ENCODE peak calls at places on chromosomes 4 and X, in eight cellular contexts. One of them, this sample, is unnamed. For H3K27me3, the result is how much of the 10 kb centered on the place peaks cover.

GRCh38 chrX:13220916-13221315 is 98.9 kb downstream of the ATXN3L start:
- DNase-seq in colonic mucosa: no peak
- DNase-seq in CD8-positive, alpha-beta T cell: no peak
- DNase-seq in Peyer's patch: no peak
- DNase-seq in HepG2: no peak
- DNase-seq in stomach: no peak
- DNase-seq in body of pancreas: no peak
- DNase-seq in AG04450: peak
- DNase-seq in this sample: peak

GRCh38 chrX:118566359-118566758 is 70.7 kb downstream of the DOCK11 start:
- DNase-seq in colonic mucosa: no peak
- DNase-seq in CD8-positive, alpha-beta T cell: no peak
- DNase-seq in Peyer's patch: no peak
- DNase-seq in HepG2: no peak
- DNase-seq in stomach: no peak
- DNase-seq in body of pancreas: no peak
- DNase-seq in AG04450: no peak
- DNase-seq in this sample: no peak

GRCh38 chrX:73266766-73267165 is 52.1 kb upstream of the NAP1L2 start:
- DNase-seq in colonic mucosa: no peak
- DNase-seq in CD8-positive, alpha-beta T cell: no peak
- DNase-seq in Peyer's patch: no peak
- DNase-seq in HepG2: no peak
- DNase-seq in stomach: no peak
- DNase-seq in body of pancreas: no peak
- DNase-seq in AG04450: no peak
- DNase-seq in this sample: no peak

GRCh38 chr4:117477925-117478324 is 392.5 kb upstream of the TRAM1L1 start:
- DNase-seq in colonic mucosa: no peak
- DNase-seq in CD8-positive, alpha-beta T cell: no peak
- DNase-seq in Peyer's patch: no peak
- DNase-seq in HepG2: no peak
- DNase-seq in stomach: no peak
- DNase-seq in body of pancreas: no peak
- DNase-seq in AG04450: no peak
- DNase-seq in this sample: peak

GRCh38 chr4:173532725-173533511 is 2.9 kb upstream of the HAND2 start:
- DNase-seq in colonic mucosa: no peak
- DNase-seq in CD8-positive, alpha-beta T cell: no peak
- DNase-seq in Peyer's patch: no peak
- DNase-seq in HepG2: no peak
- DNase-seq in stomach: no peak
- DNase-seq in body of pancreas: no peak
- DNase-seq in AG04450: no peak
- DNase-seq in this sample: no peak

GRCh38 chr4:42484630-42485029 is 87.3 kb downstream of the SHISA3 start:
- DNase-seq in colonic mucosa: no peak
- DNase-seq in CD8-positive, alpha-beta T cell: no peak
- DNase-seq in Peyer's patch: no peak
- DNase-seq in HepG2: no peak
- DNase-seq in stomach: no peak
- DNase-seq in body of pancreas: no peak
- DNase-seq in AG04450: no peak
- DNase-seq in this sample: no peak

GRCh38 chr4:55868691-55869090 is 15.2 kb downstream of the EXOC1 start:
- DNase-seq in colonic mucosa: no peak
- DNase-seq in CD8-positive, alpha-beta T cell: no peak
- DNase-seq in Peyer's patch: no peak
- DNase-seq in HepG2: no peak
- DNase-seq in stomach: no peak
- DNase-seq in body of pancreas: no peak
- DNase-seq in AG04450: no peak
- DNase-seq in this sample: no peak

GRCh38 chr4:139331185-139331584 is 28.9 kb upstream of the NDUFC1 start:
- DNase-seq in colonic mucosa: no peak
- DNase-seq in CD8-positive, alpha-beta T cell: no peak
- DNase-seq in Peyer's patch: no peak
- DNase-seq in HepG2: no peak
- DNase-seq in stomach: no peak
- DNase-seq in body of pancreas: no peak
- DNase-seq in AG04450: no peak
- DNase-seq in this sample: peak

GRCh38 chrX:119753639-119754257 is 4.6 kb upstream of the SOWAHD start:
- DNase-seq in colonic mucosa: peak
- DNase-seq in CD8-positive, alpha-beta T cell: no peak
- DNase-seq in Peyer's patch: peak
- DNase-seq in HepG2: peak
- DNase-seq in stomach: no peak
- DNase-seq in body of pancreas: no peak
- DNase-seq in AG04450: no peak
- DNase-seq in this sample: peak

GRCh38 chrX:11740794-11741193 is 17.2 kb upstream of the MSL3 start:
- DNase-seq in colonic mucosa: no peak
- DNase-seq in CD8-positive, alpha-beta T cell: no peak
- DNase-seq in Peyer's patch: no peak
- DNase-seq in HepG2: no peak
- DNase-seq in stomach: no peak
- DNase-seq in body of pancreas: no peak
- DNase-seq in AG04450: no peak
- DNase-seq in this sample: no peak

GRCh38 chr4:2251795-2252529 is 9.9 kb downstream of the MXD4 start:
- DNase-seq in colonic mucosa: peak
- DNase-seq in CD8-positive, alpha-beta T cell: no peak
- DNase-seq in Peyer's patch: peak
- DNase-seq in HepG2: no peak
- DNase-seq in stomach: peak
- DNase-seq in body of pancreas: peak
- DNase-seq in AG04450: no peak
- DNase-seq in this sample: no peak

GRCh38 chrX:16914058-16914457 is 32.4 kb upstream of the REPS2 start:
- DNase-seq in colonic mucosa: no peak
- DNase-seq in CD8-positive, alpha-beta T cell: no peak
- DNase-seq in Peyer's patch: no peak
- DNase-seq in HepG2: no peak
- DNase-seq in stomach: no peak
- DNase-seq in body of pancreas: no peak
- DNase-seq in AG04450: no peak
- DNase-seq in this sample: no peak

GRCh38 chr4:118834070-118834469 is 1.9 kb downstream of the SEC24D start:
- DNase-seq in colonic mucosa: no peak
- DNase-seq in CD8-positive, alpha-beta T cell: no peak
- DNase-seq in Peyer's patch: no peak
- DNase-seq in HepG2: no peak
- DNase-seq in stomach: no peak
- DNase-seq in body of pancreas: no peak
- DNase-seq in AG04450: no peak
- DNase-seq in this sample: no peak

GRCh38 chr4:121073672-121074386 is 1.5 kb upstream of the NDNF start:
- DNase-seq in colonic mucosa: peak
- DNase-seq in CD8-positive, alpha-beta T cell: no peak
- DNase-seq in Peyer's patch: no peak
- DNase-seq in HepG2: no peak
- DNase-seq in stomach: no peak
- DNase-seq in body of pancreas: no peak
- DNase-seq in AG04450: no peak
- DNase-seq in this sample: no peak

GRCh38 chrX:49101629-49101984 is 21.9 kb upstream of the WDR45 start:
- DNase-seq in colonic mucosa: no peak
- DNase-seq in CD8-positive, alpha-beta T cell: no peak
- DNase-seq in Peyer's patch: no peak
- DNase-seq in HepG2: no peak
- DNase-seq in stomach: no peak
- DNase-seq in body of pancreas: no peak
- DNase-seq in AG04450: no peak
- DNase-seq in this sample: no peak

GRCh38 chrX:14354541-14354940 is 174.8 kb upstream of the GLRA2 start:
- DNase-seq in colonic mucosa: no peak
- DNase-seq in CD8-positive, alpha-beta T cell: no peak
- DNase-seq in Peyer's patch: no peak
- DNase-seq in HepG2: no peak
- DNase-seq in stomach: no peak
- DNase-seq in body of pancreas: no peak
- DNase-seq in AG04450: no peak
- DNase-seq in this sample: no peak

GRCh38 chrX:133726211-133726630 is 259.2 kb downstream of the GPC3 start:
- DNase-seq in colonic mucosa: no peak
- DNase-seq in CD8-positive, alpha-beta T cell: no peak
- DNase-seq in Peyer's patch: no peak
- DNase-seq in HepG2: peak
- DNase-seq in stomach: no peak
- DNase-seq in body of pancreas: no peak
- DNase-seq in AG04450: peak
- DNase-seq in this sample: peak

GRCh38 chrX:40496728-40497127 is 84.0 kb upstream of the ATP6AP2 start:
- DNase-seq in colonic mucosa: no peak
- DNase-seq in CD8-positive, alpha-beta T cell: no peak
- DNase-seq in Peyer's patch: no peak
- DNase-seq in HepG2: peak
- DNase-seq in stomach: no peak
- DNase-seq in body of pancreas: peak
- DNase-seq in AG04450: peak
- DNase-seq in this sample: no peak

GRCh38 chr4:108834787-108835384 is 72.0 kb upstream of the ETNPPL start:
- DNase-seq in colonic mucosa: no peak
- DNase-seq in CD8-positive, alpha-beta T cell: no peak
- DNase-seq in Peyer's patch: no peak
- DNase-seq in HepG2: peak
- DNase-seq in stomach: no peak
- DNase-seq in body of pancreas: no peak
- DNase-seq in AG04450: peak
- DNase-seq in this sample: peak

GRCh38 chr4:20248155-20248558 is 3.5 kb upstream of the SLIT2 start:
- DNase-seq in colonic mucosa: no peak
- DNase-seq in CD8-positive, alpha-beta T cell: no peak
- DNase-seq in Peyer's patch: no peak
- DNase-seq in HepG2: peak
- DNase-seq in stomach: no peak
- DNase-seq in body of pancreas: no peak
- DNase-seq in AG04450: peak
- DNase-seq in this sample: peak

GRCh38 chrX:102067966-102068723 is 57.3 kb upstream of the TCEAL2 start:
- DNase-seq in colonic mucosa: no peak
- DNase-seq in CD8-positive, alpha-beta T cell: no peak
- DNase-seq in Peyer's patch: no peak
- DNase-seq in HepG2: peak
- DNase-seq in stomach: no peak
- DNase-seq in body of pancreas: peak
- DNase-seq in AG04450: no peak
- DNase-seq in this sample: peak

GRCh38 chrX:29453333-29453732 is 762.0 kb upstream of the MAGEB2 start:
- DNase-seq in colonic mucosa: no peak
- DNase-seq in CD8-positive, alpha-beta T cell: no peak
- DNase-seq in Peyer's patch: no peak
- DNase-seq in HepG2: no peak
- DNase-seq in stomach: no peak
- DNase-seq in body of pancreas: no peak
- DNase-seq in AG04450: no peak
- DNase-seq in this sample: no peak

GRCh38 chrX:106484233-106484632 is 127.5 kb upstream of the RADX start:
- DNase-seq in colonic mucosa: no peak
- DNase-seq in CD8-positive, alpha-beta T cell: no peak
- DNase-seq in Peyer's patch: no peak
- DNase-seq in HepG2: no peak
- DNase-seq in stomach: no peak
- DNase-seq in body of pancreas: no peak
- DNase-seq in AG04450: no peak
- DNase-seq in this sample: peak

GRCh38 chr4:176680668-176681067 is 112.1 kb downstream of the VEGFC start:
- DNase-seq in colonic mucosa: no peak
- DNase-seq in CD8-positive, alpha-beta T cell: no peak
- DNase-seq in Peyer's patch: no peak
- DNase-seq in HepG2: no peak
- DNase-seq in stomach: no peak
- DNase-seq in body of pancreas: no peak
- DNase-seq in AG04450: no peak
- DNase-seq in this sample: no peak

GRCh38 chr4:24137963-24138601 is 248.2 kb upstream of the PPARGC1A start:
- DNase-seq in colonic mucosa: peak
- DNase-seq in CD8-positive, alpha-beta T cell: no peak
- DNase-seq in Peyer's patch: peak
- DNase-seq in HepG2: peak
- DNase-seq in stomach: peak
- DNase-seq in body of pancreas: no peak
- DNase-seq in AG04450: no peak
- DNase-seq in this sample: no peak

GRCh38 chr4:185023471-185023870 is 5.2 kb downstream of the HELT start:
- DNase-seq in colonic mucosa: no peak
- DNase-seq in CD8-positive, alpha-beta T cell: no peak
- DNase-seq in Peyer's patch: no peak
- DNase-seq in HepG2: no peak
- DNase-seq in stomach: no peak
- DNase-seq in body of pancreas: no peak
- DNase-seq in AG04450: no peak
- DNase-seq in this sample: no peak
- H3K27me3 ChIP-seq in colonic mucosa: under half
- H3K27me3 ChIP-seq in CD8-positive, alpha-beta T cell: under half
- H3K27me3 ChIP-seq in Peyer's patch: under half
- H3K27me3 ChIP-seq in HepG2: under half
- H3K27me3 ChIP-seq in stomach: under half
- H3K27me3 ChIP-seq in body of pancreas: under half
- H3K27me3 ChIP-seq in AG04450: under half
- H3K27me3 ChIP-seq in this sample: under half

DNA sequence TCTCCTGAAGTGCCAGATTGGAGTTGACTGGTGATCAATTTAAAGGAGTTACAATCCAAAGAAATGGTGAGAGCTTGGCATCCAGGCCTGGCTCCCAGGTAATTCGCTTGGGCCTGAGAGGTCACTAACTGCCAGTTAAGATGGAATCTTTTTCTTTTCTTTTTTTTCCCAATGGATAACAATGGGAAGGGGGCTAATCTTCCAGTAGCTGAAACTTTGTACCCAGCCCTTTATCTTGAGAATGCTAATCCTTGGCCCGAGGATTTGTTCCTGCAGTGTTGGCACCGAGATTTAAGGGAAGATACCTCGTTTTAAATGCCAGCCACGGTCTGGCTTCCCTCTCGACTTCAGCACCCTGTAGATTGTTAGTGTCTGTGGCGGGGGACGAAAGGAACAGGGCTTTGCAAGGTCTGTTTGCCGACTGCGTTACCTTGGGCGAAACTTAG is 13.4 kb upstream of the PITX2 start:
- DNase-seq in colonic mucosa: no peak
- DNase-seq in CD8-positive, alpha-beta T cell: no peak
- DNase-seq in Peyer's patch: no peak
- DNase-seq in HepG2: no peak
- DNase-seq in stomach: no peak
- DNase-seq in body of pancreas: no peak
- DNase-seq in AG04450: no peak
- DNase-seq in this sample: no peak
- H3K4me3 ChIP-seq in colonic mucosa: no peak
- H3K4me3 ChIP-seq in CD8-positive, alpha-beta T cell: no peak
- H3K4me3 ChIP-seq in Peyer's patch: peak
- H3K4me3 ChIP-seq in HepG2: no peak
- H3K4me3 ChIP-seq in stomach: peak
- H3K4me3 ChIP-seq in body of pancreas: no peak
- H3K4me3 ChIP-seq in AG04450: peak
- H3K4me3 ChIP-seq in this sample: no peak

GRCh38 chr4:63556332-63556731 is 852.9 kb downstream of the TECRL start:
- DNase-seq in colonic mucosa: no peak
- DNase-seq in CD8-positive, alpha-beta T cell: no peak
- DNase-seq in Peyer's patch: no peak
- DNase-seq in HepG2: peak
- DNase-seq in stomach: no peak
- DNase-seq in body of pancreas: no peak
- DNase-seq in AG04450: no peak
- DNase-seq in this sample: no peak
- TF ChIP-seq CTCF in colonic mucosa: no peak
- TF ChIP-seq CTCF in CD8-positive, alpha-beta T cell: no peak
- TF ChIP-seq CTCF in Peyer's patch: no peak
- TF ChIP-seq CTCF in HepG2: peak
- TF ChIP-seq CTCF in stomach: no peak
- TF ChIP-seq CTCF in body of pancreas: no peak
- TF ChIP-seq CTCF in AG04450: no peak
- TF ChIP-seq CTCF in this sample: no peak

GRCh38 chr4:128954941-128955340 is 138.4 kb downstream of the SCLT1 start:
- DNase-seq in colonic mucosa: no peak
- DNase-seq in CD8-positive, alpha-beta T cell: no peak
- DNase-seq in Peyer's patch: no peak
- DNase-seq in HepG2: peak
- DNase-seq in stomach: no peak
- DNase-seq in body of pancreas: no peak
- DNase-seq in AG04450: no peak
- DNase-seq in this sample: no peak
- H3K27me3 ChIP-seq in colonic mucosa: under half
- H3K27me3 ChIP-seq in CD8-positive, alpha-beta T cell: under half
- H3K27me3 ChIP-seq in Peyer's patch: under half
- H3K27me3 ChIP-seq in HepG2: under half
- H3K27me3 ChIP-seq in stomach: under half
- H3K27me3 ChIP-seq in body of pancreas: under half
- H3K27me3 ChIP-seq in AG04450: under half
- H3K27me3 ChIP-seq in this sample: under half

This sample was measured in bronchial epithelial cell.